ENCODE peak calls at places on chromosome 15, in nine cellular contexts. G is stimulated activated CD4-positive, alpha-beta T cell treated with anti-CD3 and anti-CD28 coated beads, Interleukin-2, amount 100 ng/mL, for 48 hours; J is ureter; M is GM04504; A is NCI-H510A; N is tibial nerve; D is ELF-1; Y is activated T-helper 9 cell treated with anti-CD3 and anti-CD28 coated beads, Interleukin-2, amount 50 U/mL, for 16 hours; Z is left ventricle myocardium superior. O is an unnamed sample.

GRCh38 chr15:61034793-61035710 is 194.1 kb downstream of the RORA start:
- DNase-seq in G (no peak), J (no peak), M (peak; percentile 53), A (no peak), N (no peak), D (no peak), Y (no peak), Z (no peak), O (no peak)

GRCh38 chr15:74653426-74654082 is 37.9 kb downstream of the CLK3 start:
- DNase-seq in G (no peak), J (peak; percentile 48), M (peak; percentile 74), A (no peak), N (no peak), D (no peak), Y (no peak), Z (no peak), O (no peak)

GRCh38 chr15:41919954-41920538 is 26.2 kb upstream of the SPTBN5 start:
- DNase-seq in G (no peak), J (no peak), M (no peak), A (no peak), N (peak; percentile 52), D (no peak), Y (no peak), Z (no peak), O (no peak)

GRCh38 chr15:41971893-41972340 is 440 bp downstream of the EHD4 start:
- DNase-seq in G (no peak), J (peak; percentile 44), M (no peak), A (no peak), N (no peak), D (no peak), Y (peak; percentile 44), Z (no peak), O (peak; percentile 8)

GRCh38 chr15:26877842-26878241 is 11.0 kb downstream of the GABRA5 start:
- DNase-seq in G (no peak), J (no peak), M (no peak), A (no peak), N (no peak), D (no peak), Y (no peak), Z (no peak), O (no peak)

GRCh38 chr15:68420186-68420684 is 11.7 kb downstream of the ITGA11 start:
- DNase-seq in G (no peak), J (peak; percentile 7), M (no peak), A (no peak), N (no peak), D (peak; percentile 72), Y (no peak), Z (no peak), O (no peak)

GRCh38 chr15:69951511-69952209 is 146.1 kb downstream of the TLE3 start:
- DNase-seq in G (no peak), J (no peak), M (no peak), A (no peak), N (no peak), D (no peak), Y (no peak), Z (no peak), O (no peak)

GRCh38 chr15:67719330-67719959 is 105.9 kb upstream of the SKOR1 start:
- DNase-seq in G (no peak), J (no peak), M (no peak), A (no peak), N (no peak), D (no peak), Y (no peak), Z (no peak), O (no peak)

GRCh38 chr15:73072894-73073293 is 20.6 kb downstream of the NEO1 start:
- DNase-seq in G (no peak), J (no peak), M (no peak), A (no peak), N (no peak), D (no peak), Y (no peak), Z (no peak), O (no peak)

GRCh38 chr15:70703066-70703465 is 60.3 kb downstream of the UACA start:
- DNase-seq in G (no peak), J (no peak), M (no peak), A (no peak), N (no peak), D (no peak), Y (no peak), Z (no peak), O (no peak)

GRCh38 chr15:68776477-68777270 is 44.0 kb downstream of the ANP32A start:
- DNase-seq in G (no peak), J (no peak), M (no peak), A (no peak), N (no peak), D (no peak), Y (no peak), Z (no peak), O (no peak)

GRCh38 chr15:87354661-87355410 is 901.7 kb downstream of the NTRK3 start:
- DNase-seq in G (no peak), J (no peak), M (peak; percentile 41), A (no peak), N (no peak), D (no peak), Y (no peak), Z (no peak), O (no peak)

GRCh38 chr15:101453123-101454120 is 36.1 kb downstream of the PCSK6 start:
- DNase-seq in G (no peak), J (no peak), M (no peak), A (no peak), N (no peak), D (no peak), Y (no peak), Z (no peak), O (no peak)

GRCh38 chr15:90402806-90403205 is 14.8 kb downstream of the IQGAP1 start:
- DNase-seq in G (no peak), J (no peak), M (no peak), A (no peak), N (no peak), D (no peak), Y (no peak), Z (no peak), O (no peak)

GRCh38 chr15:99324082-99324620 is 72.9 kb downstream of the LRRC28 start:
- DNase-seq in G (no peak), J (no peak), M (peak; percentile 48), A (no peak), N (no peak), D (no peak), Y (no peak), Z (no peak), O (no peak)

GRCh38 chr15:82680200-82681102 is 29.2 kb downstream of the AP3B2 start:
- DNase-seq in G (peak; percentile 52), J (peak; percentile 73), M (no peak), A (peak; percentile 60), N (no peak), D (peak; percentile 90), Y (peak; percentile 66), Z (peak; percentile 35), O (peak; percentile 61)

GRCh38 chr15:37756407-37756806 is 178.0 kb upstream of the TMCO5A start:
- DNase-seq in G (no peak), J (no peak), M (no peak), A (no peak), N (no peak), D (no peak), Y (no peak), Z (no peak), O (no peak)

GRCh38 chr15:60916032-60916673 is 312.9 kb downstream of the RORA start:
- DNase-seq in G (no peak), J (no peak), M (no peak), A (no peak), N (no peak), D (no peak), Y (no peak), Z (no peak), O (no peak)

GRCh38 chr15:58677426-58677825 is 72.1 kb downstream of the ADAM10 start:
- DNase-seq in G (no peak), J (no peak), M (no peak), A (no peak), N (no peak), D (no peak), Y (no peak), Z (no peak), O (no peak)

O was measured in effector memory CD8-positive, alpha-beta T cell.